ENCODE peak calls at places on chromosomes 2 and 18, in six cellular contexts. One of them, this sample, is unnamed.

GRCh38 chr2:73823916-73824523 is 4.7 kb upstream of the STAMBP start:
- DNase-seq in lower lobe of right lung: no peak
- DNase-seq in fibroblast of lung: peak
- DNase-seq in left ventricle myocardium superior: no peak
- DNase-seq in amygdala: no peak
- DNase-seq in stimulated activated CD4-positive, alpha-beta T cell treated with anti-CD3 and anti-CD28 coated beads, Interleukin-1b, Interleukin-23, amount 100 ng/mL, for 1 hour: peak
- DNase-seq in this sample: no peak

GRCh38 chr18:49400398-49401072 is 59.9 kb downstream of the DYM start:
- DNase-seq in lower lobe of right lung: no peak
- DNase-seq in fibroblast of lung: peak
- DNase-seq in left ventricle myocardium superior: no peak
- DNase-seq in amygdala: no peak
- DNase-seq in stimulated activated CD4-positive, alpha-beta T cell treated with anti-CD3 and anti-CD28 coated beads, Interleukin-1b, Interleukin-23, amount 100 ng/mL, for 1 hour: no peak
- DNase-seq in this sample: no peak

GRCh38 chr2:75007819-75008218 is 49.4 kb downstream of the POLE4 start:
- DNase-seq in lower lobe of right lung: no peak
- DNase-seq in fibroblast of lung: no peak
- DNase-seq in left ventricle myocardium superior: no peak
- DNase-seq in amygdala: no peak
- DNase-seq in stimulated activated CD4-positive, alpha-beta T cell treated with anti-CD3 and anti-CD28 coated beads, Interleukin-1b, Interleukin-23, amount 100 ng/mL, for 1 hour: no peak
- DNase-seq in this sample: no peak

GRCh38 chr2:46490521-46491141 is 11.3 kb downstream of the TMEM247 start:
- DNase-seq in lower lobe of right lung: no peak
- DNase-seq in fibroblast of lung: peak
- DNase-seq in left ventricle myocardium superior: peak
- DNase-seq in amygdala: no peak
- DNase-seq in stimulated activated CD4-positive, alpha-beta T cell treated with anti-CD3 and anti-CD28 coated beads, Interleukin-1b, Interleukin-23, amount 100 ng/mL, for 1 hour: no peak
- DNase-seq in this sample: no peak

GRCh38 chr2:159285929-159286708 is at the start of gene WDSUB1:
- DNase-seq in lower lobe of right lung: peak
- DNase-seq in fibroblast of lung: peak
- DNase-seq in left ventricle myocardium superior: peak
- DNase-seq in amygdala: no peak
- DNase-seq in stimulated activated CD4-positive, alpha-beta T cell treated with anti-CD3 and anti-CD28 coated beads, Interleukin-1b, Interleukin-23, amount 100 ng/mL, for 1 hour: no peak
- DNase-seq in this sample: no peak

GRCh38 chr2:190882831-190883582 is 2.4 kb downstream of the GLS start:
- DNase-seq in lower lobe of right lung: no peak
- DNase-seq in fibroblast of lung: no peak
- DNase-seq in left ventricle myocardium superior: no peak
- DNase-seq in amygdala: no peak
- DNase-seq in stimulated activated CD4-positive, alpha-beta T cell treated with anti-CD3 and anti-CD28 coated beads, Interleukin-1b, Interleukin-23, amount 100 ng/mL, for 1 hour: no peak
- DNase-seq in this sample: no peak

GRCh38 chr2:66577331-66578041 is 142.6 kb downstream of the MEIS1 start:
- DNase-seq in lower lobe of right lung: no peak
- DNase-seq in fibroblast of lung: no peak
- DNase-seq in left ventricle myocardium superior: no peak
- DNase-seq in amygdala: no peak
- DNase-seq in stimulated activated CD4-positive, alpha-beta T cell treated with anti-CD3 and anti-CD28 coated beads, Interleukin-1b, Interleukin-23, amount 100 ng/mL, for 1 hour: no peak
- DNase-seq in this sample: no peak

GRCh38 chr18:5455644-5456043 is 88.2 kb downstream of the EPB41L3 start:
- DNase-seq in lower lobe of right lung: no peak
- DNase-seq in fibroblast of lung: peak
- DNase-seq in left ventricle myocardium superior: no peak
- DNase-seq in amygdala: no peak
- DNase-seq in stimulated activated CD4-positive, alpha-beta T cell treated with anti-CD3 and anti-CD28 coated beads, Interleukin-1b, Interleukin-23, amount 100 ng/mL, for 1 hour: no peak
- DNase-seq in this sample: no peak

GRCh38 chr2:187481543-187481942 is 33.5 kb upstream of the CALCRL start:
- DNase-seq in lower lobe of right lung: no peak
- DNase-seq in fibroblast of lung: no peak
- DNase-seq in left ventricle myocardium superior: no peak
- DNase-seq in amygdala: no peak
- DNase-seq in stimulated activated CD4-positive, alpha-beta T cell treated with anti-CD3 and anti-CD28 coated beads, Interleukin-1b, Interleukin-23, amount 100 ng/mL, for 1 hour: no peak
- DNase-seq in this sample: no peak

GRCh38 chr2:47512581-47513083 is 109.7 kb downstream of the MSH2 start:
- DNase-seq in lower lobe of right lung: no peak
- DNase-seq in fibroblast of lung: no peak
- DNase-seq in left ventricle myocardium superior: no peak
- DNase-seq in amygdala: no peak
- DNase-seq in stimulated activated CD4-positive, alpha-beta T cell treated with anti-CD3 and anti-CD28 coated beads, Interleukin-1b, Interleukin-23, amount 100 ng/mL, for 1 hour: no peak
- DNase-seq in this sample: no peak

GRCh38 chr2:74181739-74182138 is 3.1 kb upstream of the MOB1A start:
- DNase-seq in lower lobe of right lung: peak
- DNase-seq in fibroblast of lung: no peak
- DNase-seq in left ventricle myocardium superior: no peak
- DNase-seq in amygdala: no peak
- DNase-seq in stimulated activated CD4-positive, alpha-beta T cell treated with anti-CD3 and anti-CD28 coated beads, Interleukin-1b, Interleukin-23, amount 100 ng/mL, for 1 hour: no peak
- DNase-seq in this sample: peak

GRCh38 chr18:51070545-51070944 is 40.5 kb downstream of the SMAD4 start:
- DNase-seq in lower lobe of right lung: no peak
- DNase-seq in fibroblast of lung: peak
- DNase-seq in left ventricle myocardium superior: no peak
- DNase-seq in amygdala: no peak
- DNase-seq in stimulated activated CD4-positive, alpha-beta T cell treated with anti-CD3 and anti-CD28 coated beads, Interleukin-1b, Interleukin-23, amount 100 ng/mL, for 1 hour: no peak
- DNase-seq in this sample: no peak

GRCh38 chr18:69127844-69128486 is 272.7 kb upstream of the DOK6 start:
- DNase-seq in lower lobe of right lung: no peak
- DNase-seq in fibroblast of lung: no peak
- DNase-seq in left ventricle myocardium superior: no peak
- DNase-seq in amygdala: no peak
- DNase-seq in stimulated activated CD4-positive, alpha-beta T cell treated with anti-CD3 and anti-CD28 coated beads, Interleukin-1b, Interleukin-23, amount 100 ng/mL, for 1 hour: no peak
- DNase-seq in this sample: no peak

GRCh38 chr2:71778514-71779305 is 325.3 kb downstream of the DYSF start:
- DNase-seq in lower lobe of right lung: no peak
- DNase-seq in fibroblast of lung: no peak
- DNase-seq in left ventricle myocardium superior: no peak
- DNase-seq in amygdala: no peak
- DNase-seq in stimulated activated CD4-positive, alpha-beta T cell treated with anti-CD3 and anti-CD28 coated beads, Interleukin-1b, Interleukin-23, amount 100 ng/mL, for 1 hour: no peak
- DNase-seq in this sample: no peak

GRCh38 chr2:48264632-48265031 is 265.3 kb upstream of the STON1 start:
- DNase-seq in lower lobe of right lung: no peak
- DNase-seq in fibroblast of lung: no peak
- DNase-seq in left ventricle myocardium superior: no peak
- DNase-seq in amygdala: no peak
- DNase-seq in stimulated activated CD4-positive, alpha-beta T cell treated with anti-CD3 and anti-CD28 coated beads, Interleukin-1b, Interleukin-23, amount 100 ng/mL, for 1 hour: no peak
- DNase-seq in this sample: no peak

GRCh38 chr18:48952287-48953095 is 1.7 kb upstream of the SMAD7 start:
- DNase-seq in lower lobe of right lung: peak
- DNase-seq in fibroblast of lung: peak
- DNase-seq in left ventricle myocardium superior: peak
- DNase-seq in amygdala: peak
- DNase-seq in stimulated activated CD4-positive, alpha-beta T cell treated with anti-CD3 and anti-CD28 coated beads, Interleukin-1b, Interleukin-23, amount 100 ng/mL, for 1 hour: no peak
- DNase-seq in this sample: peak

GRCh38 chr18:79819064-79819725 is 21.5 kb downstream of the KCNG2 start:
- DNase-seq in lower lobe of right lung: no peak
- DNase-seq in fibroblast of lung: no peak
- DNase-seq in left ventricle myocardium superior: no peak
- DNase-seq in amygdala: no peak
- DNase-seq in stimulated activated CD4-positive, alpha-beta T cell treated with anti-CD3 and anti-CD28 coated beads, Interleukin-1b, Interleukin-23, amount 100 ng/mL, for 1 hour: no peak
- DNase-seq in this sample: no peak

GRCh38 chr2:119650206-119650605 is 28.8 kb upstream of the TMEM177 start:
- DNase-seq in lower lobe of right lung: no peak
- DNase-seq in fibroblast of lung: peak
- DNase-seq in left ventricle myocardium superior: no peak
- DNase-seq in amygdala: no peak
- DNase-seq in stimulated activated CD4-positive, alpha-beta T cell treated with anti-CD3 and anti-CD28 coated beads, Interleukin-1b, Interleukin-23, amount 100 ng/mL, for 1 hour: no peak
- DNase-seq in this sample: no peak

GRCh38 chr2:63789318-63790051 is 52.2 kb upstream of the UGP2 start:
- DNase-seq in lower lobe of right lung: no peak
- DNase-seq in fibroblast of lung: peak
- DNase-seq in left ventricle myocardium superior: no peak
- DNase-seq in amygdala: no peak
- DNase-seq in stimulated activated CD4-positive, alpha-beta T cell treated with anti-CD3 and anti-CD28 coated beads, Interleukin-1b, Interleukin-23, amount 100 ng/mL, for 1 hour: no peak
- DNase-seq in this sample: no peak

GRCh38 chr2:15069149-15069548 is 436.6 kb downstream of the LRATD1 start:
- DNase-seq in lower lobe of right lung: no peak
- DNase-seq in fibroblast of lung: peak
- DNase-seq in left ventricle myocardium superior: no peak
- DNase-seq in amygdala: no peak
- DNase-seq in stimulated activated CD4-positive, alpha-beta T cell treated with anti-CD3 and anti-CD28 coated beads, Interleukin-1b, Interleukin-23, amount 100 ng/mL, for 1 hour: no peak
- DNase-seq in this sample: no peak

GRCh38 chr2:234355052-234355720 is 141.7 kb downstream of the ARL4C start:
- DNase-seq in lower lobe of right lung: no peak
- DNase-seq in fibroblast of lung: no peak
- DNase-seq in left ventricle myocardium superior: no peak
- DNase-seq in amygdala: no peak
- DNase-seq in stimulated activated CD4-positive, alpha-beta T cell treated with anti-CD3 and anti-CD28 coated beads, Interleukin-1b, Interleukin-23, amount 100 ng/mL, for 1 hour: no peak
- DNase-seq in this sample: no peak

GRCh38 chr2:106852103-106852502 is 33.9 kb downstream of the ST6GAL2 start:
- DNase-seq in lower lobe of right lung: no peak
- DNase-seq in fibroblast of lung: no peak
- DNase-seq in left ventricle myocardium superior: no peak
- DNase-seq in amygdala: no peak
- DNase-seq in stimulated activated CD4-positive, alpha-beta T cell treated with anti-CD3 and anti-CD28 coated beads, Interleukin-1b, Interleukin-23, amount 100 ng/mL, for 1 hour: no peak
- DNase-seq in this sample: no peak

GRCh38 chr2:226583715-226584114 is 215.9 kb downstream of the IRS1 start:
- DNase-seq in lower lobe of right lung: no peak
- DNase-seq in fibroblast of lung: peak
- DNase-seq in left ventricle myocardium superior: no peak
- DNase-seq in amygdala: no peak
- DNase-seq in stimulated activated CD4-positive, alpha-beta T cell treated with anti-CD3 and anti-CD28 coated beads, Interleukin-1b, Interleukin-23, amount 100 ng/mL, for 1 hour: no peak
- DNase-seq in this sample: no peak

GRCh38 chr2:27016801-27017325 is 15.9 kb upstream of the TMEM214 start:
- DNase-seq in lower lobe of right lung: peak
- DNase-seq in fibroblast of lung: peak
- DNase-seq in left ventricle myocardium superior: peak
- DNase-seq in amygdala: no peak
- DNase-seq in stimulated activated CD4-positive, alpha-beta T cell treated with anti-CD3 and anti-CD28 coated beads, Interleukin-1b, Interleukin-23, amount 100 ng/mL, for 1 hour: no peak
- DNase-seq in this sample: no peak

GRCh38 chr18:54740146-54740844 is 88.0 kb upstream of the RAB27B start:
- DNase-seq in lower lobe of right lung: no peak
- DNase-seq in fibroblast of lung: peak
- DNase-seq in left ventricle myocardium superior: no peak
- DNase-seq in amygdala: no peak
- DNase-seq in stimulated activated CD4-positive, alpha-beta T cell treated with anti-CD3 and anti-CD28 coated beads, Interleukin-1b, Interleukin-23, amount 100 ng/mL, for 1 hour: no peak
- DNase-seq in this sample: no peak

GRCh38 chr2:133658020-133658903 is 90.0 kb upstream of the NCKAP5 start:
- DNase-seq in lower lobe of right lung: no peak
- DNase-seq in fibroblast of lung: peak
- DNase-seq in left ventricle myocardium superior: no peak
- DNase-seq in amygdala: no peak
- DNase-seq in stimulated activated CD4-positive, alpha-beta T cell treated with anti-CD3 and anti-CD28 coated beads, Interleukin-1b, Interleukin-23, amount 100 ng/mL, for 1 hour: no peak
- DNase-seq in this sample: no peak

GRCh38 chr2:20141056-20141762 is 83.7 kb downstream of the SDC1 start:
- DNase-seq in lower lobe of right lung: peak
- DNase-seq in fibroblast of lung: peak
- DNase-seq in left ventricle myocardium superior: peak
- DNase-seq in amygdala: no peak
- DNase-seq in stimulated activated CD4-positive, alpha-beta T cell treated with anti-CD3 and anti-CD28 coated beads, Interleukin-1b, Interleukin-23, amount 100 ng/mL, for 1 hour: no peak
- DNase-seq in this sample: no peak

GRCh38 chr2:146985753-146986152 is 859.1 kb upstream of the ACVR2A start:
- DNase-seq in lower lobe of right lung: no peak
- DNase-seq in fibroblast of lung: no peak
- DNase-seq in left ventricle myocardium superior: no peak
- DNase-seq in amygdala: no peak
- DNase-seq in stimulated activated CD4-positive, alpha-beta T cell treated with anti-CD3 and anti-CD28 coated beads, Interleukin-1b, Interleukin-23, amount 100 ng/mL, for 1 hour: no peak
- DNase-seq in this sample: no peak

GRCh38 chr2:236137066-236137465 is 31.1 kb downstream of the GBX2 start:
- DNase-seq in lower lobe of right lung: no peak
- DNase-seq in fibroblast of lung: no peak
- DNase-seq in left ventricle myocardium superior: no peak
- DNase-seq in amygdala: no peak
- DNase-seq in stimulated activated CD4-positive, alpha-beta T cell treated with anti-CD3 and anti-CD28 coated beads, Interleukin-1b, Interleukin-23, amount 100 ng/mL, for 1 hour: no peak
- DNase-seq in this sample: no peak

GRCh38 chr2:43461461-43462073 is 134.3 kb downstream of the THADA start:
- DNase-seq in lower lobe of right lung: no peak
- DNase-seq in fibroblast of lung: no peak
- DNase-seq in left ventricle myocardium superior: no peak
- DNase-seq in amygdala: no peak
- DNase-seq in stimulated activated CD4-positive, alpha-beta T cell treated with anti-CD3 and anti-CD28 coated beads, Interleukin-1b, Interleukin-23, amount 100 ng/mL, for 1 hour: no peak
- DNase-seq in this sample: no peak